ENCODE peak calls at places on chromosomes 1 and 21, in four cellular contexts. W is effector CD4-positive, alpha-beta T cell; N is mucosa of descending colon; B is CD8-positive, alpha-beta memory T cell. Z is an unnamed sample.

GRCh38 chr1:41380979-41381690 is 19.9 kb downstream of the FOXO6 start:
- DNase-seq in N (peak), B (no peak), W (no peak), Z (peak)

GRCh38 chr1:8027748-8028631 is 1.9 kb upstream of the ERRFI1 start:
- DNase-seq in B (no peak), W (no peak), N (peak), Z (no peak)

GRCh38 chr1:205248793-205249601 is 21.3 kb downstream of the TMCC2 start:
- DNase-seq in N (peak), W (no peak), B (no peak), Z (no peak)

GRCh38 chr1:83818916-83819315 is 180.0 kb downstream of the TTLL7 start:
- DNase-seq in W (no peak), N (peak), B (no peak), Z (no peak)

GRCh38 chr21:45105906-45106485 is 31.6 kb downstream of the ADARB1 start:
- DNase-seq in B (no peak), N (no peak), W (no peak), Z (no peak)

GRCh38 chr21:42310411-42311001 is 4.7 kb downstream of the TFF3 start:
- DNase-seq in W (no peak), B (no peak), N (peak), Z (no peak)

GRCh38 chr1:47545912-47546483 is 108.2 kb downstream of the FOXD2 start:
- DNase-seq in B (no peak), W (no peak), N (no peak), Z (no peak)

GRCh38 chr1:204190212-204191211 is 5.8 kb downstream of the KISS1 start:
- DNase-seq in W (no peak), B (no peak), N (peak), Z (peak)

GRCh38 chr1:149845416-149845815 is 54.0 kb upstream of the BOLA1 start:
- DNase-seq in N (peak), W (no peak), B (no peak), Z (no peak)

GRCh38 chr1:170776777-170777176 is 112.8 kb downstream of the PRRX1 start:
- DNase-seq in W (no peak), B (no peak), N (no peak), Z (no peak)

GRCh38 chr1:117061986-117062415 is 1.9 kb downstream of the TTF2 start:
- DNase-seq in B (no peak), W (no peak), N (no peak), Z (no peak)

GRCh38 chr1:152953761-152954160 is 6.8 kb downstream of the SPRR5 start:
- DNase-seq in W (no peak), N (no peak), B (no peak), Z (no peak)

GRCh38 chr1:16128338-16128741 is 27.5 kb downstream of the EPHA2 start:
- DNase-seq in B (no peak), W (no peak), N (no peak), Z (peak)

GRCh38 chr1:65264197-65264929 is 45.0 kb upstream of the DNAJC6 start:
- DNase-seq in B (no peak), N (peak), W (no peak), Z (no peak)

GRCh38 chr1:230153655-230154296 is 86.7 kb downstream of the GALNT2 start:
- DNase-seq in B (no peak), N (no peak), W (no peak), Z (no peak)

GRCh38 chr1:156750191-156750931 is 1.1 kb downstream of the HDGF start:
- DNase-seq in W (peak), B (no peak), N (peak), Z (no peak)

GRCh38 chr1:246355421-246356230 is 151.5 kb downstream of the SMYD3 start:
- DNase-seq in B (no peak), N (no peak), W (no peak), Z (no peak)

Z was measured in naive thymus-derived CD8-positive, alpha-beta T cell.